ENCODE peak calls at places on chromosomes 6 and 20, in five cellular contexts. B is pancreas; Z is upper lobe of right lung; F is mesendoderm; Y is CD8-positive, alpha-beta memory T cell. N is an unnamed sample.

GRCh38 chr20:1805161-1805581 is 90.0 kb upstream of the SIRPA start:
- DNase-seq in B (no peak), Z (no peak), F (peak; percentile 62), Y (no peak), N (no peak)

GRCh38 chr20:11045412-11046175 is 371.8 kb upstream of the JAG1 start:
- DNase-seq in B (no peak), Z (no peak), F (no peak), Y (no peak), N (no peak)

GRCh38 chr6:20644667-20645370 is 110.6 kb downstream of the CDKAL1 start:
- DNase-seq in B (no peak), Z (no peak), F (no peak), Y (no peak), N (no peak)

GRCh38 chr6:148868314-148868713 is 121.5 kb downstream of the UST start:
- DNase-seq in B (no peak), Z (no peak), F (no peak), Y (no peak), N (peak; percentile 51)

GRCh38 chr6:37614059-37614940 is 83.4 kb downstream of the MDGA1 start:
- DNase-seq in B (no peak), Z (no peak), F (no peak), Y (no peak), N (no peak)

GRCh38 chr20:34536798-34537394 is 20.7 kb downstream of the DYNLRB1 start:
- DNase-seq in B (no peak), Z (no peak), F (peak; percentile 53), Y (peak; percentile 64), N (no peak)

GRCh38 chr6:38725414-38726183 is 10.5 kb downstream of the DNAH8 start:
- DNase-seq in B (no peak), Z (no peak), F (no peak), Y (no peak), N (no peak)

GRCh38 chr6:160919713-160920112 is 71.9 kb upstream of the MAP3K4 start:
- DNase-seq in B (no peak), Z (no peak), F (no peak), Y (no peak), N (no peak)

GRCh38 chr6:53197553-53197952 is 48.9 kb upstream of the GCM1 start:
- DNase-seq in B (no peak), Z (no peak), F (no peak), Y (no peak), N (no peak)

GRCh38 chr20:9615766-9616454 is 101.5 kb downstream of the LAMP5 start:
- DNase-seq in B (no peak), Z (no peak), F (no peak), Y (no peak), N (no peak)

GRCh38 chr6:158327216-158327615 is 15.0 kb downstream of the TULP4 start:
- DNase-seq in B (no peak), Z (no peak), F (no peak), Y (no peak), N (no peak)

GRCh38 chr20:1330075-1330830 is 1.3 kb upstream of the SDCBP2 start:
- DNase-seq in B (peak; percentile 86), Z (no peak), F (no peak), Y (peak; percentile 54), N (no peak)

GRCh38 chr6:165515963-165516624 is 146.9 kb downstream of the PDE10A start:
- DNase-seq in B (no peak), Z (no peak), F (no peak), Y (no peak), N (peak; percentile 49)

GRCh38 chr20:13765299-13765698 is 19.4 kb downstream of the ESF1 start:
- DNase-seq in B (no peak), Z (no peak), F (no peak), Y (no peak), N (no peak)

GRCh38 chr6:119270545-119270944 is 79.0 kb downstream of the MAN1A1 start:
- DNase-seq in B (no peak), Z (no peak), F (no peak), Y (no peak), N (no peak)

GRCh38 chr6:20319520-20320357 is 81.9 kb upstream of the E2F3 start:
- DNase-seq in B (no peak), Z (peak; percentile 72), F (no peak), Y (peak; percentile 90), N (no peak)

GRCh38 chr6:46290435-46290834 is 119.7 kb upstream of the ENPP5 start:
- DNase-seq in B (no peak), Z (no peak), F (no peak), Y (no peak), N (no peak)

GRCh38 chr6:27280064-27280539 is 32.0 kb downstream of the POM121L2 start:
- DNase-seq in B (no peak), Z (no peak), F (peak; percentile 88), Y (no peak), N (no peak)

GRCh38 chr20:4370856-4371255 is 350.9 kb upstream of the PRND start:
- DNase-seq in B (no peak), Z (no peak), F (no peak), Y (no peak), N (no peak)

GRCh38 chr6:112017760-112018537 is 36.0 kb upstream of the CCN6 start:
- DNase-seq in B (no peak), Z (no peak), F (no peak), Y (no peak), N (no peak)

GRCh38 chr6:112021911-112022310 is 32.0 kb upstream of the CCN6 start:
- DNase-seq in B (no peak), Z (no peak), F (no peak), Y (no peak), N (no peak)

GRCh38 chr6:112017169-112017568 is 36.7 kb upstream of the CCN6 start:
- DNase-seq in B (no peak), Z (no peak), F (no peak), Y (no peak), N (no peak)

GRCh38 chr6:112018619-112019416 is 35.1 kb upstream of the CCN6 start:
- DNase-seq in B (no peak), Z (no peak), F (no peak), Y (no peak), N (peak; percentile 66)

DNA sequence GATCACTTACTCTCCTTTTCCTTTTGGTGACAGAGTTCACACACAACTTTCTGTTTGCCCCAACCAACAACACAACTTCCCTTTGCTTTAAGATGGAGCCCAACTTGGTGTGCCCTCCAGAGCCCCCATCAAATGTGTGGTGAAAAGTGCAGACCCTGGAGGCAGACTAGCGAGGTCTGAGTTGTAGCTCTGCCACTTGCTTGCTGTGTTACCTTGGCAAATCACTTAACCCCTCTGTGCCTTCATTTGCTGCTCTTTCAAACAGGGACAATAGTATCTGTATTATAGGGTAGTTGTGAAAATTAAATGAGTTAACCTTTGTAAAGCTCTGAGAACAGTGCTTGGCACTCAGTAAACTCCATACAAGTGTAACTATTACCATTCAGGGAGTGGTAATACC is 34.3 kb upstream of the CCN6 start:
- DNase-seq in B (no peak), Z (no peak), F (no peak), Y (no peak), N (no peak)
- H3K27ac ChIP-seq in B (no peak overlapping the region), Z (no peak overlapping the region), F (no peak overlapping the region), Y (no peak overlapping the region), N (peak overlapping the region; percentile 65)

DNA sequence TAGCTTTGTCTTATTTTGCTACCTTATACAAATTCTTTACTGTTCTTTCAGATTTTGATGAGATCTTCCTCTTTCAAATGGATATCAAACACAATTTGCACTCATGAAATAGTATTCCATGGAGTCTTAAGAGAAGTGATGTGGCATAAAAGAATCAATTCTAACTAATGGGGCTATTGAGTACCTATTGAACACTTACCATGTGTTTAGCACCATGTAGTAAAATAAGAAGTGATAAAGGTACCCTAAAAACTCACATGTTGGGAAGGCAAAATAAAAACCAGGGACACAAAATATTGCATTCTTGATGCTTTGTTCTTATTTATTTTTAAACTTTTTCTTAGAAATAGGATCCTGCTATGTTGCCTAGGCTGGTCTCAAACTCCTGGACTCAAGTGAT is 56.2 kb downstream of the KIF13A start:
- DNase-seq in B (no peak), Z (no peak), F (no peak), Y (no peak), N (no peak)
- H3K27ac ChIP-seq in B (no peak overlapping the region), Z (peak overlapping the region; percentile 37), F (no peak overlapping the region), Y (peak overlapping the region; percentile 2), N (peak overlapping the region; percentile 9)

DNA sequence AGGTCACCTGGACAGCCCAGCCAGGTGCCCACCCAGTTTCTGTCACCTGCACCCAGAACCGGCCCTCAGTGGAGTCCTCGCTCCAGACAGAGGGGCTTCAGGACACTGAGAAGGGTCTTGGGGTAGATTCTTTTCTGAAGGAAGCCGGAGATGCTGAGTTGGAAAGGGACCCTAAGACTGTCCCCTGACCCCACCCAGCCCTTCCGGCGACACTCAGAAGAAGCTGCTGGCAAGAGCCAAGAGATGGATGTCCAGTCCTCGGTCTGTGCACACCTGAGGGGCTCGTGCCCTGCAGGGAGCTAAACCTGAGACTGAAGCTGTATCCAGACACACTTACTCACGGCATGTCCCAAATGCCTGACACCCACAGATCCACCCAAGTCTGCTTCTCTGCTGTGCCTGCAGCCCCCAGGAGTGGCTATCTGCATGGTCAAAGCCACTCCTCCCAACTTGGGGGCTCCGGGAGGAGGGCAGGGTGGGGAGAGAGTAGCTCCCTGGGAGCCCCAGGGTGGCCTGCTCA is 20.2 kb downstream of the NTSR1 start:
- DNase-seq in B (no peak), Z (no peak), F (no peak), Y (no peak), N (no peak)
- H3K27ac ChIP-seq in B (no peak overlapping the region), Z (no peak overlapping the region), F (no peak overlapping the region), Y (no peak overlapping the region), N (no peak overlapping the region)

DNA sequence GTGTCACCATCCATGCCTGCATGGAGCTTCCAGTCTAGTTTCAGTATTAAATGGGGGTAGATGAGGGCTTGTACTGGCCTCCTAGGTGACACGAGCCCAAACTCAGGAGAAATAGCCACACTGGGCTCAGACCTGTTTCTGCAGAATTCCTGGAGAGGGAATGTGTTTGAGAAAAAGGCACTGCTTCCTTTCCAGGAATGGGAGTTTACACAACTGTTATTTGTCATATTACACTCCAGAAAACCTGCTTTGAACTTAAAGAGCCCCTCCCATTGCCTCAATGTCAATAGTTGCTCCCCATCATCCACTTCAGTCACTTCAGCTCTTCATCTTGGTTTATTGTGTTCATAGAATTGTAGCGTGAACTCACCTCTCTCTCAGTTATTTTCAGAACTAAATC is 151.5 kb downstream of the CFAP61 start:
- DNase-seq in B (no peak), Z (no peak), F (no peak), Y (no peak), N (no peak)
- H3K27ac ChIP-seq in B (no peak overlapping the region), Z (no peak overlapping the region), F (no peak overlapping the region), Y (no peak overlapping the region), N (no peak overlapping the region)

DNA sequence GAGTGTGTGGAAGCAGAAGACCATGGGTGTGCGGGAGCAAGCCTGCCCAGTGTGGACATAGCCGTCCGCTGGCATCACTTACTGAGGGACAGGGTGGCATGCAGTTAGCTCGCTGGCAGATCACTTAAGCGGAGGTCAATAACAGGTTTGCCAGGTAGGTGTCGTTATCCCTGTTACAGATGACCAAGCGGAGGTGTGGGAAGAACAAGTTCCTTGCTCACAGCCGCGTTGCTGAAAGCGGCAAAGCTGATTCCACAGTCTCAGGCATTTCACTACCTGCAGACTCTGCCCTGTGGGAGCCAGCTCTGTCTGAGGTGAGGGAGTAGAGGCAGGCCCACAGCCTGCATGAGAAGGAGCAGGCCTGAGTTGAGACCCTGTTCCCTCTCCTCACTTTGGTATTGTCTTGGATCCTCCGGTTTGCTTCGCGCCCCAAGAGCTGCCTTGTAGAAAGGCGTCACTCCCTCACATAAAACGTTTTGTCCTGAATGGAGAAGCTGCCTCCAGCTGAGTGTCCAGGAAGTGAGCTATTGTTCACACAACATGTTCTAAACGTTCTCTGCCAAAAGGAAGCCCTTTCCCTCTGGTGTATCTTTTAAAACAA is 96.9 kb downstream of the TCP11 start:
- DNase-seq in B (no peak), Z (no peak), F (no peak), Y (no peak), N (no peak)
- H3K27ac ChIP-seq in B (peak overlapping the region; percentile 79), Z (peak overlapping the region; percentile 75), F (no peak overlapping the region), Y (no peak overlapping the region), N (peak overlapping the region; percentile 37)